ENCODE peak calls at places on chromosomes 3 and 15, in four cellular contexts. One of them, this sample, is unnamed.

GRCh38 chr3:124557433-124558232 is 172.6 kb upstream of the UMPS start:
- DNase-seq in SK-N-SH: peak; percentile 27
- DNase-seq in PC-3: peak; percentile 59
- DNase-seq in endothelial cell: no peak
- DNase-seq in this sample: no peak

GRCh38 chr3:141094851-141095545 is 43.9 kb downstream of the SPSB4 start:
- DNase-seq in SK-N-SH: no peak
- DNase-seq in PC-3: no peak
- DNase-seq in endothelial cell: no peak
- DNase-seq in this sample: peak; percentile 71

GRCh38 chr3:158753814-158754213 is 21.6 kb upstream of the RARRES1 start:
- DNase-seq in SK-N-SH: no peak
- DNase-seq in PC-3: no peak
- DNase-seq in endothelial cell: no peak
- DNase-seq in this sample: no peak

GRCh38 chr3:147925272-147925671 is 516.1 kb downstream of the ZIC1 start:
- DNase-seq in SK-N-SH: no peak
- DNase-seq in PC-3: no peak
- DNase-seq in endothelial cell: no peak
- DNase-seq in this sample: no peak

GRCh38 chr3:101902041-101902440 is 52.7 kb downstream of the NFKBIZ start:
- DNase-seq in SK-N-SH: no peak
- DNase-seq in PC-3: peak; percentile 69
- DNase-seq in endothelial cell: no peak
- DNase-seq in this sample: no peak

GRCh38 chr3:164416491-164417222 is 661.6 kb downstream of the SI start:
- DNase-seq in SK-N-SH: no peak
- DNase-seq in PC-3: no peak
- DNase-seq in endothelial cell: no peak
- DNase-seq in this sample: no peak

GRCh38 chr3:71857926-71858325 is 73.0 kb upstream of the PROK2 start:
- DNase-seq in SK-N-SH: no peak
- DNase-seq in PC-3: no peak
- DNase-seq in endothelial cell: no peak
- DNase-seq in this sample: no peak

GRCh38 chr15:74725241-74725774 is at the start of gene CYP1A1:
- DNase-seq in SK-N-SH: peak; percentile 69
- DNase-seq in PC-3: peak; percentile 39
- DNase-seq in endothelial cell: peak; percentile 28
- DNase-seq in this sample: peak; percentile 42

GRCh38 chr3:130699765-130700164 is 46.9 kb downstream of the PIK3R4 start:
- DNase-seq in SK-N-SH: no peak
- DNase-seq in PC-3: peak; percentile 58
- DNase-seq in endothelial cell: no peak
- DNase-seq in this sample: no peak

GRCh38 chr15:63999177-63999576 is 47.1 kb downstream of the DAPK2 start:
- DNase-seq in SK-N-SH: no peak
- DNase-seq in PC-3: no peak
- DNase-seq in endothelial cell: no peak
- DNase-seq in this sample: no peak

GRCh38 chr3:141680620-141681389 is 57.3 kb upstream of the RNF7 start:
- DNase-seq in SK-N-SH: peak; percentile 37
- DNase-seq in PC-3: peak; percentile 59
- DNase-seq in endothelial cell: no peak
- DNase-seq in this sample: no peak

GRCh38 chr3:16482770-16483531 is 30.5 kb downstream of the RFTN1 start:
- DNase-seq in SK-N-SH: no peak
- DNase-seq in PC-3: no peak
- DNase-seq in endothelial cell: no peak
- DNase-seq in this sample: no peak

GRCh38 chr3:172312006-172312405 is 136.2 kb downstream of the GHSR start:
- DNase-seq in SK-N-SH: no peak
- DNase-seq in PC-3: no peak
- DNase-seq in endothelial cell: no peak
- DNase-seq in this sample: no peak

GRCh38 chr3:140580746-140581145 is 97.1 kb upstream of the TRIM42 start:
- DNase-seq in SK-N-SH: no peak
- DNase-seq in PC-3: peak; percentile 15
- DNase-seq in endothelial cell: no peak
- DNase-seq in this sample: no peak

GRCh38 chr15:73956276-73957086 is 30.2 kb downstream of the LOXL1 start:
- DNase-seq in SK-N-SH: no peak
- DNase-seq in PC-3: peak; percentile 98
- DNase-seq in endothelial cell: no peak
- DNase-seq in this sample: no peak

GRCh38 chr15:68201153-68201878 is 3.8 kb downstream of the CALML4 start:
- DNase-seq in SK-N-SH: peak; percentile 17
- DNase-seq in PC-3: no peak
- DNase-seq in endothelial cell: no peak
- DNase-seq in this sample: no peak

DNA sequence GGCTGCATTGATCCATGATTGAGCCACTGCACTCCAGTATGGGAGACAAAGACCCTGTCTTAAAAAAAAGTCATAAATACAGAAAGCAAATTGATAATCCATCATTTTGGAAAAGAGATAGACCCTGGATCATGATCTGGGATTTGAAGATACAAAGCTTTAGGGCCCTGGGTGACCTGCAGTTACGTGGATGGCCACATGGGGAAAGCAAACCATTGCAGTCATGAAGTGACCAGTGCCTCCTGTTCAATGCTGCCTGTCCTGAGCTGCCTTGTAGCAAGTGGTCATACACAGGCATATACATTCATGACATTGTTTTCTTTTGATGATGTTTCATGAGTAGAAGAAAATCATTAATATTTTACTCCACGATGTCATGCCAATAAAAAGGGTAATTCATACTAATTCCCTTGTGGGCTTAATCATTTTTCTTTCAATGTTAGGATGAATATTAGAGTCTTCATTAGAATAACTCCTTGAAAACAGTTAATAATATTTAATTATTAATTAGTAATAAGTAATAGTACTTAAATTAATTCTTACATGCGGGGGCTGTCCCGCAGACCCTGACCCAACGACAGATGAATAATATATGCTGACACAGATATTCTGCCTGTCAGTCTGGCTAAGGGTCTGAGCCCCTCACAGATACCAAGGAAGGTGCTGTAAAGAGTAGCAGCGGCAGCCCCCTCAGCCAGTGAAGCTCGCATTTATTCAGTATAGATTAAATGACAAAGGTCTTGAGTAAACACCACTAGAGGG is 109.0 kb upstream of the UNC13C start:
- DNase-seq in SK-N-SH: peak; percentile 10
- DNase-seq in PC-3: no peak
- DNase-seq in endothelial cell: no peak
- DNase-seq in this sample: no peak
- TF ChIP-seq CTCF in SK-N-SH: peak; percentile 23
- TF ChIP-seq CTCF in PC-3: peak; percentile 28
- TF ChIP-seq CTCF in endothelial cell: peak; percentile 34
- TF ChIP-seq CTCF in this sample: peak; percentile 32

GRCh38 chr3:168952551-168952950 is 711.0 kb downstream of the MECOM start:
- DNase-seq in SK-N-SH: no peak
- DNase-seq in PC-3: peak; percentile 73
- DNase-seq in endothelial cell: no peak
- DNase-seq in this sample: no peak
- TF ChIP-seq CTCF in SK-N-SH: peak; percentile 56
- TF ChIP-seq CTCF in PC-3: peak; percentile 73
- TF ChIP-seq CTCF in endothelial cell: no peak
- TF ChIP-seq CTCF in this sample: no peak

GRCh38 chr15:60585743-60586708 is 107.1 kb upstream of the ICE2 start:
- DNase-seq in SK-N-SH: peak; percentile 66
- DNase-seq in PC-3: peak; percentile 74
- DNase-seq in endothelial cell: peak; percentile 59
- DNase-seq in this sample: peak; percentile 57

GRCh38 chr15:60582370-60583036 is 103.6 kb upstream of the ICE2 start:
- DNase-seq in SK-N-SH: no peak
- DNase-seq in PC-3: no peak
- DNase-seq in endothelial cell: no peak
- DNase-seq in this sample: no peak

GRCh38 chr15:60583194-60583593 is 104.3 kb upstream of the ICE2 start:
- DNase-seq in SK-N-SH: no peak
- DNase-seq in PC-3: no peak
- DNase-seq in endothelial cell: no peak
- DNase-seq in this sample: no peak

GRCh38 chr15:60583946-60584345 is 105.0 kb upstream of the ICE2 start:
- DNase-seq in SK-N-SH: no peak
- DNase-seq in PC-3: no peak
- DNase-seq in endothelial cell: no peak
- DNase-seq in this sample: no peak

DNA sequence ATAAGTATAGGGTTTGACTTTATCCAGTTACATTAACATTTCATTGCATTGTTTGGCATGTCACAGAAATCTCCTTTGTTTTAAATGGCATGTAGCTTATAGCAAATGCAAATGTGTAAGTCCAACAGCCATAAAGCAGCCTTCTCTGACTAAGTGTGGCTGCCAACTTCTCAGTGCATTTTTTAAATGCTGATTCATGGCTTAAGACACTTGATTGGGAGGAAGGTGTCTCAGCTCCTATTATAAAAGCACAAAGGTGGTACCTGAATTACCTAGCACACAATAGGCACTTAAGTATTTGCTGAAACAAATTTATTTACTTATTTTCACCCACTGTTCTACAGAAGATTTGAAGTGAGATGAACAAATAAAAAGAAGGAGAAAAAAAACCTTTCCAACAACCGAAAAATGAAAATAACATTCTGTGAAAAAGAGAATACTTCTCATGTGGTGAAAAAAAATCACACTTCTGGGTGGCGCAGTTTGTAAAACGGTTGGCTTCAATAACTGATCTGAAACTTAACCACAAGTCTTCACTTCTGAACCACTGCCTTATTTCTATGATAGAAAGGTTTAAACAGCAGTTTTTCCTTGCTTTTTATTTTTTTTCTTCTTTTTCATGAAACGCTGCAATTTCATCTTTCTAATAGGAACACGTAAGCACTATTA is 105.5 kb upstream of the ICE2 start:
- DNase-seq in SK-N-SH: no peak
- DNase-seq in PC-3: no peak
- DNase-seq in endothelial cell: no peak
- DNase-seq in this sample: no peak
- TF ChIP-seq CTCF in SK-N-SH: no peak
- TF ChIP-seq CTCF in PC-3: no peak
- TF ChIP-seq CTCF in endothelial cell: no peak
- TF ChIP-seq CTCF in this sample: no peak

GRCh38 chr3:161412117-161412516 is 40.8 kb upstream of the SPTSSB start:
- DNase-seq in SK-N-SH: no peak
- DNase-seq in PC-3: peak; percentile 98
- DNase-seq in endothelial cell: no peak
- DNase-seq in this sample: no peak

GRCh38 chr3:161414907-161415306 is 43.6 kb upstream of the SPTSSB start:
- DNase-seq in SK-N-SH: no peak
- DNase-seq in PC-3: no peak
- DNase-seq in endothelial cell: no peak
- DNase-seq in this sample: no peak

GRCh38 chr3:161415506-161416231 is 44.4 kb upstream of the SPTSSB start:
- DNase-seq in SK-N-SH: no peak
- DNase-seq in PC-3: peak; percentile 97
- DNase-seq in endothelial cell: no peak
- DNase-seq in this sample: no peak

GRCh38 chr3:161413855-161414210 is 42.5 kb upstream of the SPTSSB start:
- DNase-seq in SK-N-SH: no peak
- DNase-seq in PC-3: no peak
- DNase-seq in endothelial cell: no peak
- DNase-seq in this sample: no peak

DNA sequence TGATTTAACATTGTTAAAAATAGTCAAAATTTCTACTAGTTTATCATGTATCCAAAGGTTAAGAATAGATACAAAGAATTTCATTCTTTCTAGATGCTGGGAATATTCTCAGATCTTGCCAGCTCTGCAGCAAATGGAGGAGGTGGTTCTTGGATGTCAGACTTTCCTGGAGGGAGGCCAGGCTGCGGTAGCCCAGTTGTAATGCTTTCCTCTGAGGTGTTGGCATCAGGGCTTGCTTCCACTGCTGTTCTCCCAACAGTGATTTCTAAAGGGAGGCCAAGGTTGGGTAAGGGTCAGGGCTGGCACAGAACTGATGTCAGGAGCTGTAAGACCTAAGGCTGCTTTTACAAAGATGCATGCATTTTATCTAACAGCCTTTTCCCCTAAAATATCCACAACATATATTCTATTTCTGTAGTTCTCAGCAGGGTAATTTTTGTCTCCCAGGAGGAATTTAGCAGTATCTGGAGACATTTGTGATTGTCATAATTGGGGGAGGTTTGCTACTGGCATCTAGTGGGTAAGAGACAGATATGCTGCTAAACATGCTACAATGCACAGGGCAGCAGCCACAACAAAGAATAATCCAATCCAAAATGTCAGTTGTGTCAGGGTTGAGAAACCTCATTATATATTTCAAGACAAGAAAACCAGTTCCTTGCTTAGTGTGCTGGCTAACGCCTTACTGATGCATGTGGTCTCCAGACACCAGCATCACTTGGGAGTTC is 42.0 kb upstream of the SPTSSB start:
- DNase-seq in SK-N-SH: no peak
- DNase-seq in PC-3: peak; percentile 89
- DNase-seq in endothelial cell: no peak
- DNase-seq in this sample: no peak
- TF ChIP-seq CTCF in SK-N-SH: no peak
- TF ChIP-seq CTCF in PC-3: peak; percentile 43
- TF ChIP-seq CTCF in endothelial cell: no peak
- TF ChIP-seq CTCF in this sample: no peak

GRCh38 chr15:75903331-75904240 is at the start of gene FBXO22:
- DNase-seq in SK-N-SH: peak; percentile 91
- DNase-seq in PC-3: peak; percentile 95
- DNase-seq in endothelial cell: peak; percentile 87
- DNase-seq in this sample: peak; percentile 95
- TF ChIP-seq CTCF in SK-N-SH: no peak
- TF ChIP-seq CTCF in PC-3: no peak
- TF ChIP-seq CTCF in endothelial cell: no peak
- TF ChIP-seq CTCF in this sample: no peak

This sample was measured in glutamatergic neuron.